ENCODE peak calls at places on chromosomes 11 and 22, in five cellular contexts. K is Caco-2, R is bronchial epithelial cell, A is AG09309, B is fibroblast of lung. H is an unnamed sample.

GRCh38 chr11:74338963-74339362 is 27.5 kb upstream of the P4HA3 start:
- DNase-seq in R (no peak), A (no peak), K (peak), B (no peak), H (no peak)

GRCh38 chr22:29482253-29482652 is 2.2 kb downstream of the NEFH start:
- DNase-seq in A (no peak), R (no peak), B (no peak), K (no peak), H (no peak)

GRCh38 chr22:29989446-29989845 is 90.8 kb upstream of the HORMAD2 start:
- DNase-seq in A (no peak), K (no peak), R (no peak), B (no peak), H (no peak)

GRCh38 chr22:38135133-38135706 is 24.7 kb upstream of the BAIAP2L2 start:
- DNase-seq in R (peak), A (peak), K (no peak), B (peak), H (peak)

GRCh38 chr11:8268530-8269461 is 5.1 kb upstream of the LMO1 start:
- DNase-seq in R (no peak), A (no peak), B (peak), K (no peak), H (no peak)

GRCh38 chr11:119567667-119568582 is 145.0 kb upstream of the THY1 start:
- DNase-seq in B (peak), R (peak), A (peak), K (no peak), H (peak)

GRCh38 chr11:65491614-65492386 is 7.0 kb upstream of the MALAT1 start:
- DNase-seq in B (peak), K (no peak), A (peak), R (peak), H (no peak)

GRCh38 chr22:19986410-19987341 is 29.9 kb downstream of the ARVCF start:
- DNase-seq in A (no peak), R (peak), B (peak), K (peak), H (no peak)

GRCh38 chr22:27518583-27519437 is 282.7 kb downstream of the MN1 start:
- DNase-seq in R (no peak), K (no peak), B (peak), A (no peak), H (no peak)

GRCh38 chr11:129412501-129412900 is 36.9 kb downstream of the BARX2 start:
- DNase-seq in B (no peak), K (peak), R (no peak), A (no peak), H (no peak)

GRCh38 chr11:61052182-61052972 is 49.9 kb upstream of the CD5 start:
- DNase-seq in R (no peak), K (no peak), A (no peak), B (no peak), H (no peak)

GRCh38 chr11:64619811-64620285 is 28.8 kb downstream of the SLC22A12 start:
- DNase-seq in A (no peak), K (no peak), R (peak), B (peak), H (peak)

GRCh38 chr22:36561291-36561811 is 32.4 kb upstream of the EIF3D start:
- DNase-seq in B (no peak), A (no peak), R (no peak), K (no peak), H (no peak)

GRCh38 chr22:19038728-19039447 is 83.3 kb downstream of the DGCR2 start:
- DNase-seq in K (no peak), B (no peak), R (no peak), A (no peak), H (no peak)

GRCh38 chr11:88414981-88415391 is 77.5 kb upstream of the CTSC start:
- DNase-seq in K (no peak), B (peak), R (peak), A (no peak), H (no peak)

GRCh38 chr11:106077609-106078517 is at the start of gene AASDHPPT:
- DNase-seq in A (no peak), R (peak), K (peak), B (peak), H (no peak)

GRCh38 chr11:102139081-102139498 is 28.8 kb downstream of the YAP1 start:
- DNase-seq in A (peak), K (no peak), R (peak), B (peak), H (no peak)

GRCh38 chr11:84671325-84672019 is 955.7 kb downstream of the DLG2 start:
- DNase-seq in A (no peak), R (no peak), B (no peak), K (peak), H (no peak)

GRCh38 chr11:88454881-88455280 is 117.3 kb upstream of the CTSC start:
- DNase-seq in A (no peak), B (peak), R (peak), K (no peak), H (no peak)

GRCh38 chr11:34774604-34775003 is 141.6 kb downstream of the APIP start:
- DNase-seq in K (no peak), B (no peak), A (no peak), R (no peak), H (no peak)
- H3K4me3 ChIP-seq in K (no peak), B (no peak), A (no peak), R (no peak), H (no peak)

GRCh38 chr11:123072762-123073161 is 10.8 kb upstream of the HSPA8 start:
- DNase-seq in R (no peak), B (no peak), K (no peak), A (no peak), H (no peak)

GRCh38 chr11:123080023-123080422 is 18.1 kb upstream of the HSPA8 start:
- DNase-seq in R (no peak), K (no peak), B (no peak), A (no peak), H (no peak)

GRCh38 chr11:123073343-123074057 is 11.6 kb upstream of the HSPA8 start:
- DNase-seq in R (no peak), A (no peak), B (no peak), K (no peak), H (no peak)

GRCh38 chr11:123072279-123072678 is 10.3 kb upstream of the HSPA8 start:
- DNase-seq in R (no peak), B (no peak), A (no peak), K (no peak), H (no peak)

DNA sequence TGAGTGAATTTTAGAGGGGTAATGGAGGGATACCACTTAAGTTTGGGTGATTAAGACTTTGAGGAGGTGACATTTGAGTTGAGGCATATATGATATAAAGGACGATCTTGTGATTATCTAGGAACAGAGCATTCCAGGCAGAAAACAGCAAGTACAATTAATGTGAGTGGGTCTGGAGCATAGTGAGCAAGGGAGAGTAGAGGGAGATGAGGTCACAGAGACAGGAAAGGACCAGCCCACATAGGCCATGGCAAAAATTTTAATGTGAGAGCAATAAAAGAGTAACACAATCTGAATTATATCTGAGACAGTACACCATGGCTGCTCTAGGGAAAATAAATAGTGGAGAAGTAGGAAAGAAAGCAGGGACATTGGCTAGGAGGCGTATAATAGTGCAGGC is 14.5 kb upstream of the HSPA8 start:
- DNase-seq in K (no peak), A (no peak), B (no peak), R (no peak), H (no peak)
- TF ChIP-seq CTCF in K (no peak), A (no peak), B (no peak), R (no peak), H (no peak)

GRCh38 chr11:131682373-131683015 is 312.1 kb downstream of the NTM start:
- DNase-seq in R (no peak), A (no peak), K (no peak), B (no peak), H (no peak)
- H3K4me3 ChIP-seq in R (no peak), A (no peak), K (no peak), B (no peak), H (no peak)

DNA sequence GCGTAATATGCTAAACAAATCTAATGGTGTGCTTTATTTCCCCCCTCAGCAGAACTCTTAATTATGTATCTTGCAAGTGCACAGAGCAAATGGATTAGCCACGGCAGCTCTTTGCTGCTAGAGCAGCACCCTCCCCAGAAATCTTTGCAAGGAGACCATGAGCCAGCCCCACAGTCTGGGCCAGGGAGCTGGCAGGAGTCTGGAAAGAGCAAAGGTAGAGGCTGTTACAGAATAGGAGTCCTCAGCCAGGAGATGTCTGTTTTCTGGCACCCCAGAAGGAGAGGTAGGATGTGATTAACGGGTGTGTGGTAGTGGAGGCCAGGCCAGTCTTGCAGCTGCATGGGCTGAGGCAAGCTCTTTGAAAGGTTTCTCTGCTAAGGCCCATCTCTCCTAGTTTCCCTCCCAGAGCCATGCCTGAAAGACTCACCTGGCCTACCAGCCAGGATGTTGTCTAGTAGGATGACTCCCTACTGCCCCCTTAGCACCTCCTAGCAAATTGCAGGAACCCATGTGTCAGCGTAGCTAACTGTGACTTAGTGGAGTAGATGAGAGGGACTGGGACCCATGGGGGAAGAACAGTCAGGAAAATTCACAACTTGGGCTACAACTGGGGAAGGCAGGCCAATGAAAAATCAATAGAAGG is 557.2 kb downstream of the BUD13 start:
- DNase-seq in K (peak), B (no peak), A (no peak), R (peak), H (no peak)
- TF ChIP-seq CTCF in K (peak), B (no peak), A (peak), R (peak), H (peak)

DNA sequence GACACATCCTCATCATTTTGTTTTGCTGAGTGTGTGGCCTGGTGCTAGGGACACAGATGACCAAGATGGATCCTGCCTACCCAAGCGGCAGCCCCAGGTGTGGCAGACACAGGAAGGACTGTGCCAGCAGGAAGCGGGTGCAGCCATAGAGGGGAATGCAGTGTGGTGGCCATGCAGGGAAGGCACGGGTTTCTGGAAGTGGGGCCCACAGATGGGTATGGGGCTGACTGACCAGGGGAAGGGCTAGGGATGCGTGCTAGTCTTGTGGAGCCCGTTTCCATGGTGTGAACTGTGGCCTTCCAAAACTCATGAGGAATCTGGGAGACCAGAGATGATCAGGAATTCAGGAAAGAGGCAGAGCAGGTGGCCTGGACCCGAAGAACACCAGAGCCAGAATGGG is 33.5 kb downstream of the YPEL1 start:
- DNase-seq in R (no peak), A (no peak), B (no peak), K (no peak), H (no peak)
- H3K4me3 ChIP-seq in R (no peak), A (no peak), B (no peak), K (no peak), H (no peak)

DNA sequence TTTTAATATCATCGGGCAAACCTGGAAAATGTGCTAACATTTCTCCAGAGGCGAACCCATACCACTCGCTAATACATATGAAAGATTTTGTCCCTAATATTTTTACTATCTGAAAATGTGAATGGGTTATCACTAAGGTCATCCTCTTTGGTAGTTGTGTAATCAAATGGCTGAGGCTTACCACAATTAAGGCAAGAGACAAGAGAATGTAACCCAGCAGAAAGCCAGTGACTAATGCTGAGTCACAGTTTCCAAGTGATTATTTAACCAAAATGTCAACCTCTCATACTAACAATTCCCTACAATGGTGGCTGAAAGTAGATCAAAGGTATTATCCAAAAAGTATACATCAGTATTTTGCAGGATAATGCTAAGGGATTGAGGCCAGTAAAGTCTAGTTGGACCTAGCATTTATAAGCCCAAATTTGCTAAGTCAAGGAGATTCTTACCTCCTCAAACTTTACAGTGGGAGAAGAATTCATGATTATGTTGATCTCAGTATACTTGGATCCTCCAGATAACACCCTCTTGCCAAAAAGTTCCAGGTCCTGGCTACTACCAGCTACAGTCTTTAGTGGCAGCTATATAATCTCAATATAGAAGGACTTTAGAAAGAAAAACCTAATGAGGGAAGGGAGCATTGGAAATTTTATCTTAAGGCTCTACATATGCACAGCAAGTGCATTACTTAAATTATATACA is 25.6 kb downstream of the SIK3 start:
- DNase-seq in K (peak), R (peak), A (peak), B (peak), H (peak)
- TF ChIP-seq CTCF in K (no peak), R (no peak), A (no peak), B (no peak), H (no peak)

GRCh38 chr11:128303383-128303782 is 284.0 kb downstream of the ETS1 start:
- DNase-seq in K (no peak), R (no peak), A (no peak), B (no peak), H (no peak)

GRCh38 chr11:128304666-128305485 is 282.5 kb downstream of the ETS1 start:
- DNase-seq in A (no peak), R (no peak), B (no peak), K (no peak), H (no peak)

GRCh38 chr11:128305588-128305987 is 281.8 kb downstream of the ETS1 start:
- DNase-seq in K (no peak), R (no peak), A (no peak), B (no peak), H (no peak)

GRCh38 chr11:128300785-128301184 is 286.6 kb downstream of the ETS1 start:
- DNase-seq in A (no peak), K (no peak), R (no peak), B (no peak), H (no peak)

DNA sequence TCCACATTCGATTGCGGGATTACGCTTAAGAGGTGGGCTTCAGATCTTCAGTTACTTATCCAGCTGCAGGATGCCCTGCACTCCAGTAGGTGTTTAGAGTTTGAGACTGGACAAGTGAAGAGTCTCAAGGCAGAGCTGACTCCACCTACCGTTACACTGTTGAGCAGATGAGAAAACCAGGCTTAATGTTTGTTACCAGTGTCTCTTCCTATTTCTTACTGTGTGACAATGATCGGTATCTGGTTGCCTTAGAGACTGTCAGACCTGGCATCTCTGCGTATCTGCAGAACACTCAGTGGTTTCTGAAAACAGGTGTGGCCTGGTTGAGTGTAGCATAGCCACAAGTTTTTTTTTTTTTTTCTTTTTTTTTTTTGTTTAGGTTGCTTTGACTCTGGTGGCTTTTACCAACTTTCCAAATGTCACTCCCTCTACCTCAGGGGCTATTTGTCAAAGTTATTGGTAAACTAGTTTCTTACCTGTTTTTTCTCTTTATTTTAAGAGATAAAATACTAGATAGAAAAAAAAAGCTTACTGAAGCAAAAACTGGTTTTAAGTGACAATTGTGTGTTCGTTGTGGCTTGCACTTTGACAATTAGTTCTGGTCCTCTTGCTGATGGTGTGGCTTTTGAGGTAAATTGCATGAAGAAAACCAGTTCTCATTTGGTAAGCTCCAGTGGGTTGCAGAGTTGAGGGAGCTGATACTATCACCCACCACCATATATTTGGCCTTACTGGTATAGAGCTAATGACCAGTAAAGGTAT is 284.8 kb downstream of the ETS1 start:
- DNase-seq in A (no peak), R (no peak), B (no peak), K (no peak), H (no peak)
- H3K4me3 ChIP-seq in A (no peak), R (no peak), B (no peak), K (no peak), H (no peak)

GRCh38 chr11:17780668-17781067 is 46.1 kb downstream of the KCNC1 start:
- DNase-seq in A (no peak), B (no peak), K (no peak), R (no peak), H (no peak)
- TF ChIP-seq CTCF in A (no peak), B (no peak), K (no peak), R (no peak), H (no peak)